ENCODE peak calls at places on chromosome 16, in six cellular contexts. K, X, E, W, O and J are unnamed samples.

GRCh38 chr16:86931410-86931941 is 353.1 kb downstream of the FOXL1 start:
- DNase-seq in K (no peak), X (no peak), E (peak), W (no peak), O (no peak), J (no peak)

GRCh38 chr16:47732122-47732805 is 271.1 kb downstream of the PHKB start:
- DNase-seq in K (no peak), X (peak), E (no peak), W (no peak), O (no peak), J (no peak)

GRCh38 chr16:2905241-2905987 is 6.3 kb upstream of the FLYWCH1 start:
- DNase-seq in K (peak), X (peak), E (peak), W (peak), O (peak), J (peak)

GRCh38 chr16:48611329-48612137 is 1.6 kb upstream of the N4BP1 start:
- DNase-seq in K (no peak), X (no peak), E (peak), W (peak), O (peak), J (no peak)

GRCh38 chr16:54034684-54035083 is 251.9 kb downstream of the IRX3 start:
- DNase-seq in K (no peak), X (no peak), E (no peak), W (no peak), O (no peak), J (no peak)

GRCh38 chr16:3021449-3022207 is 1.5 kb downstream of the TNFRSF12A start:
- DNase-seq in K (peak), X (peak), E (peak), W (peak), O (no peak), J (no peak)

GRCh38 chr16:2250652-2251280 is 621 bp downstream of the ECI1 start:
- DNase-seq in K (no peak), X (no peak), E (peak), W (no peak), O (no peak), J (no peak)

GRCh38 chr16:67884-68789 is 4.3 kb downstream of the RHBDF1 start:
- DNase-seq in K (no peak), X (no peak), E (no peak), W (no peak), O (no peak), J (no peak)

GRCh38 chr16:85975421-85976100 is 76.6 kb downstream of the IRF8 start:
- DNase-seq in K (no peak), X (no peak), E (no peak), W (peak), O (no peak), J (no peak)

DNA sequence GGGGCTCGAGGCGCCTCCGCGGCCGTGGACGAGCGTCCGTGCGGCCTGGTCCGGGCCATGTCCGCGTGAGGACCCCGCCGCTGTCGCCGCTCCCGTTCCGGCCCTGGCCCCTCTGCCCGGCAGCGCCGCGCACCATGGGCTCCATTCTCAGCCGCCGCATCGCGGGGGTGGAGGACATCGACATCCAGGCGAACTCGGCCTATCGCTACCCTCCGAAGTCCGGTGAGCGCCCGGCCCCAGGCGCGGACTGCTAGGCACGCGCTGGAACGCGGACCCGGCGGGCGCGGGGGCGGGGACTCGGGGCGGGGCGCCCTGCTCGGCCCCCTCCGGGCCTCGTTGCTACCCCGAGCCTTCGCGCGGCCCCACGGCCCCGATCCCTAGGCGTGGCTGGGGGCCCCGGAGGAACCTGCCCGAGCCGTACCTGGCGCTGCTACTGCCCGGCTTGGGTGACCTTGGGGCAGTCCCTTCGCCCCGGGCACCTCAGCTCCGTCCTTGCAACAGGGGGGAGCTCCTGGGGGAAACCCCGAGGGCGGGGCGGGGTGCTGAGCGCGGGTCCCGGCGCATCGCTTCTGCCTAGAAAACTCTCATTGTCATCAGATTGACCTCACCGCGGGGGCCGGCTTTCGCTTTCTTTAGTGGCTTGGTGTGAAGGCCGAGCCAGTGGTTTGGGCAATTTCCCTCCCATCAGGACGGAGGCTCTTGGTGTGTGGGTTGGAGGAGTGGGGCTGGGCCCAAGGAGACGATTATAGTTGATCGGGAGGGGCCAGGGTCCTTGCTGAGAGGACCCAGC is 396 bp downstream of the MGRN1 start:
- DNase-seq in K (peak), X (no peak), E (peak), W (peak), O (peak), J (peak)
- TF ChIP-seq POLR2A in K (peak), X (peak), E (peak), W (peak), O (peak), J (peak)

GRCh38 chr16:23059433-23059832 is 89.8 kb downstream of the USP31 start:
- DNase-seq in K (no peak), X (no peak), E (no peak), W (no peak), O (no peak), J (no peak)

GRCh38 chr16:23062524-23062923 is 86.7 kb downstream of the USP31 start:
- DNase-seq in K (no peak), X (no peak), E (no peak), W (no peak), O (no peak), J (no peak)

GRCh38 chr16:23061669-23062068 is 87.6 kb downstream of the USP31 start:
- DNase-seq in K (no peak), X (no peak), E (no peak), W (no peak), O (no peak), J (no peak)

GRCh38 chr16:23058576-23058975 is 90.7 kb downstream of the USP31 start:
- DNase-seq in K (no peak), X (no peak), E (no peak), W (no peak), O (no peak), J (no peak)

GRCh38 chr16:23060458-23061320 is 88.6 kb downstream of the USP31 start:
- DNase-seq in K (peak), X (peak), E (peak), W (peak), O (peak), J (peak)
- TF ChIP-seq TAF1 in K (no peak), X (no peak), E (no peak), W (no peak), O (no peak), J (no peak)

GRCh38 chr16:10242916-10243315 is 60.7 kb upstream of the GRIN2A start:
- DNase-seq in K (no peak), X (no peak), E (no peak), W (no peak), O (peak), J (no peak)
- TF ChIP-seq POLR2A in K (no peak), X (no peak), E (no peak), W (no peak), O (no peak), J (no peak)

GRCh38 chr16:52383640-52384292 is 163.2 kb downstream of the TOX3 start:
- DNase-seq in K (no peak), X (no peak), E (no peak), W (peak), O (no peak), J (no peak)
- TF ChIP-seq TAF1 in K (no peak), X (no peak), E (no peak), W (no peak), O (no peak), J (no peak)

GRCh38 chr16:74700206-74701040 is at the start of gene MLKL:
- DNase-seq in K (no peak), X (no peak), E (peak), W (peak), O (peak), J (peak)
- TF ChIP-seq POLR2A in K (peak), X (peak), E (peak), W (peak), O (peak), J (peak)

DNA sequence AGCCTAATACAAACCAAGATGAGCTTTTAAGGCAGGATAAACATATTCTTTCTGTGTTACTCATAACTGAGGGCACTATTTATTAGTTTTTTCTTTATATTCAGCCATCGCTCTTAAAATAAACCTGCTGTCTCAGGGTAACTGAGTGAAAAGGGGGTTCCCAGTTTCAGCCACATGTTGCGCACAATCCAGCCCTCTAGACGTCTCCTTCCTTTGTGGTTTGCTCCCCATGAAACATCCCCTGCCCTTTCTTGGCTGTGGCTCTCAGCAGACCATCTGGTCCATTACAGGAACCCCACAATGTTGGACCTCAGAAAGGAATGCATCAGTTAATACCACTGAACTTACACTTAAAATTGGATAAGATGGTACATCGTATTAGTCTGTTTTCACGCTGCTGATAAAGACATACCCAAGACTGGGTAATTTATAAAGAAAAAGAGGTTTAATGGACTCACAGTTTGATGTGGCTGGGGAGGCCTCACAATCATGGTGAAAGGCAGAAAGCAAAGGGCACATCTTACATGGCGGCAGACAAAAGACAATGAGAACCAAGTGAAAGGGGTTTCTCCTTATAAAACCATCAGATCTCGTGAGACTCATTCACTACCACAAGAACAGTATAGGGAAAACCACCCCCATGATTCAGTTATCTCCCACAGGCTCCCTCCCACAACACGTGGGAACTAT is 12.6 kb upstream of the IL21R start:
- DNase-seq in K (no peak), X (no peak), E (no peak), W (no peak), O (peak), J (no peak)
- TF ChIP-seq TAF1 in K (no peak), X (no peak), E (no peak), W (no peak), O (no peak), J (no peak)

GRCh38 chr16:49860593-49860992 is 4.7 kb upstream of the ZNF423 start:
- DNase-seq in K (no peak), X (no peak), E (no peak), W (no peak), O (no peak), J (no peak)

GRCh38 chr16:49856741-49857330 is 924 bp upstream of the ZNF423 start:
- DNase-seq in K (no peak), X (no peak), E (peak), W (peak), O (no peak), J (no peak)

GRCh38 chr16:49857423-49858181 is 1.7 kb upstream of the ZNF423 start:
- DNase-seq in K (peak), X (peak), E (peak), W (peak), O (no peak), J (peak)

GRCh38 chr16:49859139-49859947 is 3.4 kb upstream of the ZNF423 start:
- DNase-seq in K (no peak), X (no peak), E (peak), W (no peak), O (no peak), J (no peak)

DNA sequence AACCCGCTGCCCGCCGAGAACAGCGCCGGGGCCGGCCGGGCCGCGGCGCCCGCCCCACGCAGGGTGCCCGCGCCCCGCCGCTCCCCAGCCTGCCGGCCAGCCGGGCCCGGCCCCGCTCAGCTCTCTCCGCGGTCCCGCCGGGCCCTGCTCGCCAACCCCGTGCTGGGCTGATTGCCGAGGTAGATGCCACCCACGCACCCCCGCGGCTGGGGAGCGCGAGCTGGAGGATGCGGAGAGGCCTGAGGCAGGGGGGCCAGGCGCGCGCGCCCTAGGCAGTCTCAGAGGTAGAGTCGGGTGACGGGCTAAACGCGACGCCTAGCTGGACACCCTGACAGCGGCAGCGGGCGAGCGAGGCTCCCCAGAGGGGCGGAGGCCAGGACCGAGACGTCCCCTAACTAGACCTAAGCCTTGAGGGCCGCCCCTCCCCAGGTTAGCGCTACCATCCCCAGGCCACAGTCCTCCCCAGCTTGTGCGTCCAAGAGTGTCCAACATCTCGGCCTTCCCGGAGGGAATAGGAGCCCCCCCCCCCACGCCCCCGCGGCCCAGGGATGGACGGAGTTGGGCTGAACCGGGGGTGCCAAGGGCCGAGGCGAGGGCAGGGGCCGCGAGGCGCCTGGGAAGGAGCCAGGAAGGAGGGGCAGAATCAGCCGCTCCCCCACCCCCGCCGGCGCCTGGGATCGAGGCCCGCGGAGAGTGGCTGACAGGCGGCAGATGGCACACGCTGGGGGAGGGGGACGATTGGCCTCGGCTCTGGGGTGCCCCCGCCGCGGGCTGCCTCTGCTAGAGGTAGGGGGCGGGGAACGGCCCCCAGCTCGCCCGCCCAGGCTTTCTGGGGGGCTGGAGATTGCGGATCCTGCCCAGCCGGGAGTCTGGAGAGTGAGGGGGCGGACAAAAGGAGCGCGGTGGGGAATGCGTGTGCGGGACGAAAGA is 2.6 kb upstream of the ZNF423 start:
- DNase-seq in K (no peak), X (no peak), E (no peak), W (no peak), O (no peak), J (no peak)
- TF ChIP-seq POLR2A in K (no peak), X (no peak), E (no peak), W (no peak), O (no peak), J (no peak)

DNA sequence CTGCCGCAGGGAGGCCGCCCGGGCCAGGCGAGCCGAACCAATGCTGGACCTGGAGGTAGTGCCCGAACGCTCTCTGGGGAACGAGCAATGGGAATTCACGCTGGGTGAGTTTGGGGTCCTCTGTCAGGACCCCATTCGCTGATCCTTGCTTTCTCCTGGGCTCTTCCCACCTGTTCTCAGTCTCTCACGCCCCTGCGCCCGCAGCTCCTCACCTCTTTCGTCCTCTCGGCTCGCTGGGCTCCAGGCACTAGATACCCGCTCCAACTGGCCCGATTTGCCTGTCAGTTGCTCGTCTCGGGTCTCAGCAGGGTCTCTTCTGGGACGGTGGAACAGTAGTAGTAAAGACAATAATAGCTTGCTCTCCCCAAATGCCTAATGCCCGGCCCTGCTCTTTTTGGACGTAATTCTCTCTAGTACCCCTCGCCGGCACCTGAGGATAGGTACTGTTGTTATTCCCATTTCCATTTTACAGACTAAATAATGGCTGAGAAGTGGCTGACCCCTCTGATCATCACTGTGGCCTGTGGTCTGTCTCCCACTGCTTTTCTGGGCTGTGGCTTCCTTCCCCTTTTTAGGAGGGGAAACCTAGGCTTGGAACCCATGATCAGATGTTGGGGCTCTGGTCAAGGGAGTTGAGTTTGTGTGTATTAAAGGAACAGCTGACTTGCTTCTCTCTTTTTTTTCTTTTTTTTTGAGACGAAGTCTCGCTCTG is 551 bp downstream of the PHAF1 start:
- DNase-seq in K (no peak), X (no peak), E (peak), W (no peak), O (no peak), J (no peak)
- TF ChIP-seq TAF1 in K (no peak), X (no peak), E (no peak), W (no peak), O (no peak), J (no peak)

DNA sequence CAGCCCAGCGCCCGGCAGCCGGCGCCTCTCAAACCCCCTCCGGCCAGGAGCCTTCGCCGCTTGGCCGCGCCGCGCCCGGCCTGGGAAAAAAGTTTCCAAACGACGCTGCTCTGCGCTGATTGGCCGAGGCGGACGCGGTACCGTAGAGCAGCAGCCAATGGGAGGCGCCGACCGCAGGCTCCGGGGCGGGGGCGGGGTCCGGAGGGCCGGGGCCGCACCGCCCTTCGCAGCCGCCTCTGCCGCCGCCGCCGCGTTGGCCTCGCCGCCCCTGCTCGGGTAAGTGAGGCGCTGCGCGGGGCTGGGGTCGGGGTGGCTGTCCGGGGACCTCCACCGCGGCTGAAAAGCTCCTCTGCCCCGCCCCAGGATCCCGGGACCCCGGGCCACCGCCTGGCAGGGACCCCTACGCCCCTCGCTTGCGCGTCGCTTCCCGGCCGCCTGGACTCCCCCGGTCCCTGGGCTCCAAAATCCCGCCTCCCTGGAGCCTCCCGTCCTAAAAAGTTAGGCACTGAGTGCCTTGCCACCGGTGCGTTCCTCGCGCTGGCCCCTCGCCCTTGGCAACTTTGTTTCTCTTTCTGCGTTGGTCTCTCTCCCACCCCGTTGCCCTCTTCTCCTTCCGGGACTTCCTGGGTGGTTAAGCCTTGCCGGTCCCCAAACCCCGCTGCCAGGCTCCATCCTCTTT is at the start of gene NDE1:
- DNase-seq in K (peak), X (peak), E (peak), W (peak), O (no peak), J (peak)
- TF ChIP-seq POLR2A in K (peak), X (no peak), E (peak), W (peak), O (peak), J (peak)

DNA sequence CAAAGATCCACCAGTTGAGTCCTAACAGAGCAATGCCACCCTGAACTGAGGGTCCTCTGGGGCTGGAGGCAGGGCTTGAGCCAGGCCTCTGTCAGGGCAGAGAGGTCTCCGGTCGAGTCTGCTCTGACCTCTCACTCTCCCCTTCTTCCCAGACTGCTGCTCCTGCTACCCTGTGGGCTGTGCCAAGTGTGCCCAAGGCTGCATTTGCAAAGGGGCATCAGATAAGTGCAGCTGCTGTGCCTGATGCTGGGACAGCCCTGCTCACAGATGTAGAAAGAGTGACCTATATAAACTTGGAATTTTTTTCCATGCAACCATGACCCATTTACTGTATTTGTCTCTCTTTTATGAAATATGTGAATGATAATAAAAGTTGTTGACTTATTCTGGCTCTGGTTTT is 2.4 kb upstream of the MT1B start:
- DNase-seq in K (no peak), X (no peak), E (no peak), W (no peak), O (no peak), J (no peak)
- TF ChIP-seq TAF1 in K (no peak), X (no peak), E (no peak), W (no peak), O (no peak), J (no peak)